ENCODE peak calls at places on chromosomes 2 and 18, in eight cellular contexts. X is fibroblast of lung; R is effector memory CD4-positive, alpha-beta T cell; J is MM.1S; S is tibial nerve; Y is tibial artery; W is astrocyte of the spinal cord; U is H7. Q is an unnamed sample.

GRCh38 chr2:122105171-122105884 is 349.9 kb downstream of the TSN start:
- DNase-seq in X (no peak), R (no peak), J (no peak), S (no peak), Y (no peak), W (no peak), U (no peak), Q (no peak)

GRCh38 chr2:145066151-145066661 is 546.3 kb upstream of the ZEB2 start:
- DNase-seq in X (peak), R (no peak), J (no peak), S (no peak), Y (no peak), W (no peak), U (no peak), Q (no peak)

GRCh38 chr2:20140321-20141055 is 84.4 kb downstream of the SDC1 start:
- DNase-seq in X (no peak), R (no peak), J (no peak), S (no peak), Y (no peak), W (no peak), U (no peak), Q (no peak)

GRCh38 chr2:98806266-98806697 is 75.3 kb upstream of the MGAT4A start:
- DNase-seq in X (peak), R (no peak), J (no peak), S (no peak), Y (peak), W (peak), U (no peak), Q (peak)

GRCh38 chr2:7986431-7986830 is 695.4 kb upstream of the ID2 start:
- DNase-seq in X (no peak), R (no peak), J (no peak), S (no peak), Y (no peak), W (no peak), U (no peak), Q (no peak)

GRCh38 chr18:260547-260946 is 7.3 kb downstream of the THOC1 start:
- DNase-seq in X (no peak), R (no peak), J (no peak), S (no peak), Y (no peak), W (no peak), U (no peak), Q (no peak)

GRCh38 chr18:58572181-58572580 is 56.7 kb downstream of the ALPK2 start:
- DNase-seq in X (peak), R (no peak), J (no peak), S (no peak), Y (no peak), W (peak), U (no peak), Q (no peak)

GRCh38 chr2:157839162-157839801 is 36.8 kb downstream of the ACVR1 start:
- DNase-seq in X (peak), R (no peak), J (no peak), S (no peak), Y (peak), W (peak), U (peak), Q (no peak)

GRCh38 chr2:200077838-200078237 is 122.5 kb downstream of the MAIP1 start:
- DNase-seq in X (peak), R (no peak), J (no peak), S (no peak), Y (no peak), W (peak), U (no peak), Q (no peak)

GRCh38 chr2:191617589-191617988 is 60.3 kb upstream of the NABP1 start:
- DNase-seq in X (no peak), R (peak), J (peak), S (no peak), Y (no peak), W (no peak), U (no peak), Q (no peak)

GRCh38 chr2:187847245-187848208 is 293.3 kb upstream of the TFPI start:
- DNase-seq in X (no peak), R (no peak), J (no peak), S (no peak), Y (no peak), W (no peak), U (no peak), Q (no peak)

GRCh38 chr2:205763708-205764501 is 81.6 kb downstream of the NRP2 start:
- DNase-seq in X (peak), R (no peak), J (no peak), S (peak), Y (no peak), W (peak), U (peak), Q (peak)

GRCh38 chr2:113838744-113839444 is 51.0 kb upstream of the ACTR3 start:
- DNase-seq in X (no peak), R (no peak), J (no peak), S (no peak), Y (no peak), W (no peak), U (no peak), Q (no peak)

GRCh38 chr2:145277922-145278321 is 758.0 kb upstream of the ZEB2 start:
- DNase-seq in X (no peak), R (no peak), J (no peak), S (no peak), Y (no peak), W (peak), U (no peak), Q (no peak)

GRCh38 chr2:207231106-207231860 is 65.5 kb upstream of the KLF7 start:
- DNase-seq in X (no peak), R (no peak), J (no peak), S (no peak), Y (no peak), W (no peak), U (no peak), Q (no peak)

GRCh38 chr2:173171924-173172643 is 96.4 kb downstream of the MAP3K20 start:
- DNase-seq in X (peak), R (no peak), J (no peak), S (no peak), Y (no peak), W (no peak), U (no peak), Q (no peak)

GRCh38 chr2:195368530-195369216 is 288.4 kb upstream of the SLC39A10 start:
- DNase-seq in X (no peak), R (no peak), J (peak), S (no peak), Y (no peak), W (no peak), U (no peak), Q (no peak)

GRCh38 chr2:63477686-63478085 is 110.6 kb downstream of the WDPCP start:
- DNase-seq in X (no peak), R (no peak), J (no peak), S (no peak), Y (no peak), W (no peak), U (no peak), Q (no peak)

GRCh38 chr2:71783215-71783614 is 329.9 kb downstream of the DYSF start:
- DNase-seq in X (peak), R (no peak), J (no peak), S (no peak), Y (no peak), W (no peak), U (no peak), Q (no peak)

GRCh38 chr2:138364554-138365162 is 136.9 kb upstream of the SPOPL start:
- DNase-seq in X (peak), R (no peak), J (no peak), S (no peak), Y (no peak), W (peak), U (no peak), Q (no peak)

GRCh38 chr2:128306081-128306930 is 12.4 kb downstream of the HS6ST1 start:
- DNase-seq in X (peak), R (no peak), J (peak), S (peak), Y (no peak), W (peak), U (peak), Q (peak)

GRCh38 chr2:232543928-232544631 is 4.6 kb downstream of the CHRNG start:
- DNase-seq in X (no peak), R (no peak), J (no peak), S (no peak), Y (no peak), W (no peak), U (peak), Q (no peak)

GRCh38 chr18:66222174-66222573 is 381.7 kb downstream of the CDH19 start:
- DNase-seq in X (no peak), R (no peak), J (no peak), S (no peak), Y (no peak), W (no peak), U (no peak), Q (no peak)

GRCh38 chr2:240962371-240963064 is 35.9 kb upstream of the SNED1 start:
- DNase-seq in X (peak), R (no peak), J (no peak), S (peak), Y (peak), W (peak), U (peak), Q (peak)

GRCh38 chr2:232781765-232782164 is 5.4 kb upstream of the KCNJ13 start:
- DNase-seq in X (peak), R (no peak), J (peak), S (no peak), Y (no peak), W (peak), U (no peak), Q (no peak)

GRCh38 chr2:85011747-85012146 is 40.8 kb downstream of the KCMF1 start:
- DNase-seq in X (no peak), R (no peak), J (no peak), S (no peak), Y (no peak), W (no peak), U (peak), Q (no peak)

GRCh38 chr18:63700501-63700900 is 2.3 kb upstream of the SERPINB11 start:
- DNase-seq in X (no peak), R (no peak), J (no peak), S (no peak), Y (no peak), W (no peak), U (no peak), Q (no peak)

GRCh38 chr2:101113441-101114267 is 37.5 kb downstream of the TBC1D8 start:
- DNase-seq in X (peak), R (no peak), J (no peak), S (no peak), Y (no peak), W (peak), U (peak), Q (no peak)

GRCh38 chr2:47798628-47799027 is 15.7 kb downstream of the MSH6 start:
- DNase-seq in X (no peak), R (no peak), J (no peak), S (no peak), Y (no peak), W (no peak), U (no peak), Q (no peak)

GRCh38 chr2:39492095-39492590 is 55.1 kb upstream of the MAP4K3 start:
- DNase-seq in X (peak), R (no peak), J (peak), S (no peak), Y (no peak), W (peak), U (no peak), Q (no peak)

GRCh38 chr2:196206804-196207203 is 35.4 kb upstream of the STK17B start:
- DNase-seq in X (no peak), R (no peak), J (no peak), S (peak), Y (peak), W (no peak), U (no peak), Q (no peak)

GRCh38 chr2:39142012-39142346 is 21.1 kb upstream of the SOS1 start:
- DNase-seq in X (no peak), R (no peak), J (no peak), S (no peak), Y (no peak), W (no peak), U (no peak), Q (no peak)

GRCh38 chr2:42999856-43000241 is 207.5 kb upstream of the HAAO start:
- DNase-seq in X (no peak), R (no peak), J (no peak), S (no peak), Y (no peak), W (no peak), U (no peak), Q (peak)

GRCh38 chr2:71849111-71849510 is 298.6 kb downstream of the CYP26B1 start:
- DNase-seq in X (no peak), R (no peak), J (no peak), S (no peak), Y (no peak), W (no peak), U (no peak), Q (no peak)

GRCh38 chr2:230974096-230974913 is 21.6 kb upstream of the SPATA3 start:
- DNase-seq in X (peak), R (peak), J (peak), S (no peak), Y (no peak), W (peak), U (no peak), Q (no peak)

GRCh38 chr2:16051046-16051489 is 110.7 kb downstream of the MYCN start:
- DNase-seq in X (no peak), R (no peak), J (no peak), S (no peak), Y (no peak), W (no peak), U (no peak), Q (no peak)

GRCh38 chr2:150674283-150674682 is 186.8 kb upstream of the RND3 start:
- DNase-seq in X (peak), R (no peak), J (no peak), S (no peak), Y (no peak), W (no peak), U (no peak), Q (no peak)

GRCh38 chr18:36392888-36393287 is 95.4 kb downstream of the FHOD3 start:
- DNase-seq in X (no peak), R (no peak), J (no peak), S (no peak), Y (no peak), W (no peak), U (no peak), Q (no peak)

GRCh38 chr18:39455300-39455699 is 1889.7 kb upstream of the CELF4 start:
- DNase-seq in X (peak), R (no peak), J (no peak), S (no peak), Y (no peak), W (peak), U (no peak), Q (no peak)

DNA sequence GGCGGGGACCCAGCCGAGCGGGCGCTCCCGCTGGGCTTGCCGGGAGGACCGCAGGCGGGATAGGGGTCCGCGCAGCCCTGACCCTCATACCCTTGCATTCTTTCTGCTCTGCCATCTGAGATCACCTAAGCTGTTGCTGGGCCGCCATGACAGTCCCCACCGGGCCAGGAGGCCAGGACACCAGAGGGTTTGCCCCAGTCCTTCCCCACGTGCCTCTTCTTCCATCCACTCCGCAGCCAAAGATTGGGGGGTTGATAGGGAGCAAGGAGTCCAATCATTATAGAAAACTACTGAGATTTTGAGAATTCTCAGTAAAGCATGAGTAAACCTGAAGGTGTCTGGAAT is 451 bp upstream of the GRB14 start:
- DNase-seq in X (no peak), R (no peak), J (no peak), S (no peak), Y (no peak), W (no peak), U (no peak), Q (peak)
- H3K4me3 ChIP-seq in X (no peak), R (no peak), J (peak), S (peak), Y (peak), W (peak), U (peak), Q (peak)

GRCh38 chr2:96205238-96205637 is 3.4 kb downstream of the STARD7 start:
- DNase-seq in X (peak), R (no peak), J (no peak), S (no peak), Y (no peak), W (peak), U (no peak), Q (no peak)
- H3K4me3 ChIP-seq in X (peak), R (no peak), J (no peak), S (no peak), Y (no peak), W (no peak), U (no peak), Q (no peak)

GRCh38 chr2:154240316-154240715 is 368.6 kb downstream of the GALNT13 start:
- DNase-seq in X (no peak), R (no peak), J (no peak), S (no peak), Y (no peak), W (no peak), U (peak), Q (no peak)
- H3K4me3 ChIP-seq in X (no peak), R (no peak), J (no peak), S (no peak), Y (no peak), W (no peak), U (no peak), Q (no peak)

GRCh38 chr18:77671456-77672167 is 422.0 kb downstream of the GALR1 start:
- DNase-seq in X (no peak), R (no peak), J (no peak), S (no peak), Y (no peak), W (no peak), U (peak), Q (no peak)

GRCh38 chr18:77679869-77680268 is 430.2 kb downstream of the GALR1 start:
- DNase-seq in X (no peak), R (no peak), J (no peak), S (no peak), Y (no peak), W (no peak), U (no peak), Q (no peak)

DNA sequence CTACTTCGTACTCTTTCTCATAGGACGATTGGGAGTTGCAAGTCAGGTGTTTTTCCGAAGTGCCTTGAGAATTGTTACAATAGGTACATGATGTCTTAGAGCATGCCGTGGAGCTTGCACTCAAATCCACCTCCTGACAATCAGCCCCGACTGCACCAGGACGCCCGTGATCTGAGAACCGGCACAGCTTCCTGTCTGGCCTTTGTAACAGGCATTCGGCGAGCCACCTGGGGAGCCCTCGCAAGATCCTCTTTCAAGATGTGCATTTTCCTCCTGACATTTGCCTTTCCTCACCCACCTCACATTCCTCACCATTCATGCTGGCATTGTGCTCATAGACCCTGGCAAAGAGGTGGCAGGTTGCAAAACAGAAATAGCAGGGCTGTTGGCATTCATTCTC is 427.3 kb downstream of the GALR1 start:
- DNase-seq in X (no peak), R (no peak), J (no peak), S (no peak), Y (no peak), W (no peak), U (peak), Q (no peak)
- H3K4me3 ChIP-seq in X (no peak), R (no peak), J (no peak), S (no peak), Y (no peak), W (no peak), U (no peak), Q (no peak)

GRCh38 chr18:32478317-32478716 is 7.6 kb upstream of the GAREM1 start:
- DNase-seq in X (no peak), R (no peak), J (peak), S (no peak), Y (no peak), W (no peak), U (no peak), Q (no peak)
- H3K4me3 ChIP-seq in X (no peak), R (no peak), J (no peak), S (no peak), Y (no peak), W (no peak), U (no peak), Q (no peak)

GRCh38 chr18:55506074-55506473 is 81.9 kb downstream of the TCF4 start:
- DNase-seq in X (no peak), R (no peak), J (no peak), S (no peak), Y (no peak), W (no peak), U (no peak), Q (no peak)

GRCh38 chr18:55509631-55510372 is 78.2 kb downstream of the TCF4 start:
- DNase-seq in X (peak), R (no peak), J (peak), S (no peak), Y (no peak), W (peak), U (no peak), Q (no peak)

GRCh38 chr18:55510809-55511208 is 77.2 kb downstream of the TCF4 start:
- DNase-seq in X (peak), R (no peak), J (no peak), S (no peak), Y (peak), W (peak), U (no peak), Q (no peak)

GRCh38 chr18:55511277-55511676 is 76.7 kb downstream of the TCF4 start:
- DNase-seq in X (no peak), R (no peak), J (no peak), S (no peak), Y (no peak), W (no peak), U (no peak), Q (no peak)

GRCh38 chr18:55508637-55509036 is 79.4 kb downstream of the TCF4 start:
- DNase-seq in X (peak), R (no peak), J (no peak), S (no peak), Y (no peak), W (no peak), U (no peak), Q (no peak)
- H3K4me3 ChIP-seq in X (peak), R (no peak), J (no peak), S (no peak), Y (no peak), W (no peak), U (no peak), Q (no peak)

Q was measured in pancreas.